ENCODE peak calls at places on chromosomes 13 and 19, in seven cellular contexts. One of them, this sample, is unnamed. For H3K4me1, the result is how much of the 10 kb centered on the place peaks cover.

GRCh38 chr13:100510208-100510997 is 78.2 kb downstream of the GGACT start:
- DNase-seq in mammary epithelial cell: no peak
- DNase-seq in endodermal cell: peak
- DNase-seq in neural progenitor cell: peak
- DNase-seq in IMR-90: no peak
- DNase-seq in colonic mucosa: no peak
- DNase-seq in fibroblast of lung: no peak
- DNase-seq in this sample: no peak

GRCh38 chr19:40280608-40281221 is 4.4 kb downstream of the AKT2 start:
- DNase-seq in mammary epithelial cell: peak
- DNase-seq in endodermal cell: peak
- DNase-seq in neural progenitor cell: no peak
- DNase-seq in IMR-90: no peak
- DNase-seq in colonic mucosa: peak
- DNase-seq in fibroblast of lung: no peak
- DNase-seq in this sample: no peak

GRCh38 chr19:58386166-58386575 is 898 bp upstream of the RPS5 start:
- DNase-seq in mammary epithelial cell: no peak
- DNase-seq in endodermal cell: no peak
- DNase-seq in neural progenitor cell: no peak
- DNase-seq in IMR-90: no peak
- DNase-seq in colonic mucosa: no peak
- DNase-seq in fibroblast of lung: no peak
- DNase-seq in this sample: no peak

GRCh38 chr19:3346677-3347353 is 19.6 kb upstream of the NFIC start:
- DNase-seq in mammary epithelial cell: no peak
- DNase-seq in endodermal cell: peak
- DNase-seq in neural progenitor cell: no peak
- DNase-seq in IMR-90: no peak
- DNase-seq in colonic mucosa: peak
- DNase-seq in fibroblast of lung: peak
- DNase-seq in this sample: no peak

GRCh38 chr13:33330483-33330882 is 44.9 kb upstream of the STARD13 start:
- DNase-seq in mammary epithelial cell: no peak
- DNase-seq in endodermal cell: no peak
- DNase-seq in neural progenitor cell: no peak
- DNase-seq in IMR-90: no peak
- DNase-seq in colonic mucosa: no peak
- DNase-seq in fibroblast of lung: no peak
- DNase-seq in this sample: no peak

GRCh38 chr13:76717092-76717491 is 169.1 kb downstream of the KCTD12 start:
- DNase-seq in mammary epithelial cell: no peak
- DNase-seq in endodermal cell: no peak
- DNase-seq in neural progenitor cell: no peak
- DNase-seq in IMR-90: peak
- DNase-seq in colonic mucosa: no peak
- DNase-seq in fibroblast of lung: no peak
- DNase-seq in this sample: no peak

GRCh38 chr13:48709213-48709612 is 55.5 kb downstream of the CYSLTR2 start:
- DNase-seq in mammary epithelial cell: peak
- DNase-seq in endodermal cell: no peak
- DNase-seq in neural progenitor cell: no peak
- DNase-seq in IMR-90: no peak
- DNase-seq in colonic mucosa: no peak
- DNase-seq in fibroblast of lung: no peak
- DNase-seq in this sample: no peak

GRCh38 chr19:28744014-28744413 is 468.9 kb downstream of the UQCRFS1 start:
- DNase-seq in mammary epithelial cell: no peak
- DNase-seq in endodermal cell: no peak
- DNase-seq in neural progenitor cell: no peak
- DNase-seq in IMR-90: no peak
- DNase-seq in colonic mucosa: no peak
- DNase-seq in fibroblast of lung: no peak
- DNase-seq in this sample: no peak

GRCh38 chr19:10516064-10516385 is 1.2 kb downstream of the S1PR5 start:
- DNase-seq in mammary epithelial cell: no peak
- DNase-seq in endodermal cell: no peak
- DNase-seq in neural progenitor cell: no peak
- DNase-seq in IMR-90: no peak
- DNase-seq in colonic mucosa: no peak
- DNase-seq in fibroblast of lung: no peak
- DNase-seq in this sample: no peak

GRCh38 chr13:110530839-110531499 is 30.6 kb downstream of the RAB20 start:
- DNase-seq in mammary epithelial cell: no peak
- DNase-seq in endodermal cell: no peak
- DNase-seq in neural progenitor cell: no peak
- DNase-seq in IMR-90: no peak
- DNase-seq in colonic mucosa: no peak
- DNase-seq in fibroblast of lung: no peak
- DNase-seq in this sample: no peak

GRCh38 chr13:113744197-113745000 is 14.6 kb upstream of the TMEM255B start:
- DNase-seq in mammary epithelial cell: no peak
- DNase-seq in endodermal cell: no peak
- DNase-seq in neural progenitor cell: no peak
- DNase-seq in IMR-90: no peak
- DNase-seq in colonic mucosa: no peak
- DNase-seq in fibroblast of lung: no peak
- DNase-seq in this sample: no peak
- H3K4me1 ChIP-seq in mammary epithelial cell: under half
- H3K4me1 ChIP-seq in endodermal cell: under half
- H3K4me1 ChIP-seq in neural progenitor cell: under half
- H3K4me1 ChIP-seq in IMR-90: under half
- H3K4me1 ChIP-seq in colonic mucosa: under half
- H3K4me1 ChIP-seq in fibroblast of lung: under half
- H3K4me1 ChIP-seq in this sample: under half

DNA sequence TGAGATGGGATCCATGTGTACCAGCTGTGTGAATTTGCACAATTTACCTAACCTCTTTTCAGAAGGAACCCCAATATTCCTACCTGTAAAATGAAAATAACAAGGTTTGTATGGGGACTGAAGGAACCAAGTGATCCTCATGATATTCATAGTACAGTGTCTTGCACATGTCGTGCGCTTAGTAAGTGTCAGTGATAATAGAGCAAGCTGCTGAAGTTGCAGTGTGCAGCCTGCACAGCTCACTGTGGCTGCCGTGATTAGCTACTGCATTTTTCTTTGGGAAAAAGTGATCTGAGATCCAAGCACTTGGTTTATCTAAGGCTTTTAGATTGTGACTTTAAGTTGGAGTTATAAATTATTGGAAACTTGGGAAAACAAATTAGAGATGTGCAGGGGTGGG is 135.9 kb upstream of the FRY start:
- DNase-seq in mammary epithelial cell: no peak
- DNase-seq in endodermal cell: no peak
- DNase-seq in neural progenitor cell: no peak
- DNase-seq in IMR-90: no peak
- DNase-seq in colonic mucosa: no peak
- DNase-seq in fibroblast of lung: no peak
- DNase-seq in this sample: no peak
- H3K9ac ChIP-seq in mammary epithelial cell: no peak
- H3K9ac ChIP-seq in endodermal cell: no peak
- H3K9ac ChIP-seq in neural progenitor cell: no peak
- H3K9ac ChIP-seq in IMR-90: no peak
- H3K9ac ChIP-seq in colonic mucosa: no peak
- H3K9ac ChIP-seq in fibroblast of lung: no peak
- H3K9ac ChIP-seq in this sample: no peak

GRCh38 chr19:14441041-14441938 is 8.2 kb downstream of the PKN1 start:
- DNase-seq in mammary epithelial cell: no peak
- DNase-seq in endodermal cell: no peak
- DNase-seq in neural progenitor cell: no peak
- DNase-seq in IMR-90: no peak
- DNase-seq in colonic mucosa: no peak
- DNase-seq in fibroblast of lung: no peak
- DNase-seq in this sample: peak
- H3K4me3 ChIP-seq in mammary epithelial cell: no peak
- H3K4me3 ChIP-seq in endodermal cell: no peak
- H3K4me3 ChIP-seq in neural progenitor cell: no peak
- H3K4me3 ChIP-seq in IMR-90: no peak
- H3K4me3 ChIP-seq in colonic mucosa: peak
- H3K4me3 ChIP-seq in fibroblast of lung: no peak
- H3K4me3 ChIP-seq in this sample: no peak

GRCh38 chr19:38377052-38377451 is 2.7 kb downstream of the PSMD8 start:
- DNase-seq in mammary epithelial cell: no peak
- DNase-seq in endodermal cell: no peak
- DNase-seq in neural progenitor cell: no peak
- DNase-seq in IMR-90: no peak
- DNase-seq in colonic mucosa: no peak
- DNase-seq in fibroblast of lung: no peak
- DNase-seq in this sample: no peak
- H3K4me1 ChIP-seq in mammary epithelial cell: under half
- H3K4me1 ChIP-seq in endodermal cell: under half
- H3K4me1 ChIP-seq in neural progenitor cell: under half
- H3K4me1 ChIP-seq in IMR-90: under half
- H3K4me1 ChIP-seq in colonic mucosa: under half
- H3K4me1 ChIP-seq in fibroblast of lung: under half
- H3K4me1 ChIP-seq in this sample: under half